ENCODE peak calls at places on chromosome 20, in seven cellular contexts. F, O, N, V, D, R and Z are unnamed samples.
A peak's percentile ranks its signal among the peaks of the same experiment; 100 is the strongest.

GRCh38 chr20:51495921-51496545 is 46.5 kb downstream of the NFATC2 start:
- DNase-seq in F (no peak), O (no peak), R (no peak), D (no peak), V (no peak), N (no peak), Z (no peak)

GRCh38 chr20:61066541-61066940 is 185.5 kb upstream of the CDH4 start:
- DNase-seq in V (no peak), R (no peak), N (no peak), F (no peak), D (no peak), O (no peak), Z (no peak)

GRCh38 chr20:25533920-25534700 is 51.2 kb downstream of the NINL start:
- DNase-seq in F (no peak), N (no peak), O (no peak), R (no peak), V (no peak), D (no peak), Z (no peak)

GRCh38 chr20:9040874-9041524 is 27.9 kb upstream of the PLCB4 start:
- DNase-seq in O (peak; percentile 45), N (no peak), F (no peak), D (no peak), V (no peak), R (no peak), Z (no peak)

GRCh38 chr20:45436732-45437485 is 21.0 kb downstream of the PIGT start:
- DNase-seq in O (peak; percentile 94), N (peak; percentile 94), R (peak; percentile 92), D (peak; percentile 80), F (peak; percentile 71), V (peak; percentile 91), Z (peak; percentile 65)

GRCh38 chr20:64056889-64057627 is 5.9 kb upstream of the TCEA2 start:
- DNase-seq in F (no peak), N (no peak), R (no peak), D (no peak), V (no peak), O (no peak), Z (no peak)

GRCh38 chr20:44396790-44397189 is 41.3 kb downstream of the HNF4A start:
- DNase-seq in D (no peak), O (no peak), R (no peak), N (peak; percentile 27), V (no peak), F (no peak), Z (no peak)

GRCh38 chr20:263701-264100 is 6.2 kb downstream of the DEFB132 start:
- DNase-seq in O (no peak), N (no peak), D (no peak), R (no peak), F (no peak), V (no peak), Z (no peak)

GRCh38 chr20:1324598-1325172 is 4.3 kb downstream of the SDCBP2 start:
- DNase-seq in F (no peak), D (peak; percentile 22), O (peak; percentile 92), V (peak; percentile 41), N (peak; percentile 65), R (peak; percentile 81), Z (no peak)

GRCh38 chr20:32455171-32455900 is 97.2 kb downstream of the ASXL1 start:
- DNase-seq in O (no peak), F (no peak), D (no peak), R (no peak), N (no peak), V (no peak), Z (no peak)